ENCODE peak calls at places on chromosome 1, in seven cellular contexts. One of them, this sample, is unnamed.

GRCh38 chr1:164576311-164577271 is 17.6 kb downstream of the PBX1 start:
- DNase-seq in tibial nerve: no peak
- DNase-seq in fibroblast of mammary gland: peak; percentile 89
- DNase-seq in H9: peak; percentile 56
- DNase-seq in GM20000: no peak
- DNase-seq in mammary epithelial cell: no peak
- DNase-seq in uterus: peak; percentile 48
- DNase-seq in this sample: no peak

GRCh38 chr1:155070392-155070700 is 6.8 kb downstream of the EFNA4 start:
- DNase-seq in H9: no peak
- DNase-seq in GM20000: no peak
- DNase-seq in mammary epithelial cell: no peak
- DNase-seq in fibroblast of mammary gland: no peak
- DNase-seq in uterus: no peak
- DNase-seq in tibial nerve: no peak
- DNase-seq in this sample: no peak

GRCh38 chr1:160050619-160051018 is 18.8 kb upstream of the PIGM start:
- DNase-seq in tibial nerve: no peak
- DNase-seq in fibroblast of mammary gland: no peak
- DNase-seq in uterus: no peak
- DNase-seq in GM20000: no peak
- DNase-seq in mammary epithelial cell: no peak
- DNase-seq in H9: no peak
- DNase-seq in this sample: no peak

GRCh38 chr1:183214021-183214970 is 28.2 kb downstream of the LAMC2 start:
- DNase-seq in mammary epithelial cell: no peak
- DNase-seq in H9: no peak
- DNase-seq in uterus: no peak
- DNase-seq in fibroblast of mammary gland: no peak
- DNase-seq in GM20000: no peak
- DNase-seq in tibial nerve: no peak
- DNase-seq in this sample: no peak

GRCh38 chr1:213986020-213986924 is 1.5 kb upstream of the PROX1 start:
- DNase-seq in GM20000: peak; percentile 33
- DNase-seq in fibroblast of mammary gland: no peak
- DNase-seq in mammary epithelial cell: no peak
- DNase-seq in tibial nerve: no peak
- DNase-seq in H9: no peak
- DNase-seq in uterus: no peak
- DNase-seq in this sample: no peak

GRCh38 chr1:163980391-163980790 is 578.6 kb upstream of the PBX1 start:
- DNase-seq in GM20000: no peak
- DNase-seq in uterus: no peak
- DNase-seq in H9: no peak
- DNase-seq in tibial nerve: no peak
- DNase-seq in fibroblast of mammary gland: no peak
- DNase-seq in mammary epithelial cell: no peak
- DNase-seq in this sample: no peak

GRCh38 chr1:31984419-31985347 is 29.0 kb upstream of the KHDRBS1 start:
- DNase-seq in fibroblast of mammary gland: peak; percentile 53
- DNase-seq in tibial nerve: no peak
- DNase-seq in H9: no peak
- DNase-seq in mammary epithelial cell: peak; percentile 65
- DNase-seq in uterus: no peak
- DNase-seq in GM20000: no peak
- DNase-seq in this sample: no peak

GRCh38 chr1:59078866-59079265 is 218.0 kb upstream of the FGGY start:
- DNase-seq in mammary epithelial cell: no peak
- DNase-seq in tibial nerve: no peak
- DNase-seq in GM20000: no peak
- DNase-seq in H9: no peak
- DNase-seq in fibroblast of mammary gland: no peak
- DNase-seq in uterus: no peak
- DNase-seq in this sample: no peak

GRCh38 chr1:205950280-205950679 is 7.0 kb upstream of the SLC26A9 start:
- DNase-seq in tibial nerve: no peak
- DNase-seq in mammary epithelial cell: peak; percentile 90
- DNase-seq in uterus: no peak
- DNase-seq in fibroblast of mammary gland: peak; percentile 71
- DNase-seq in H9: no peak
- DNase-seq in GM20000: no peak
- DNase-seq in this sample: peak; percentile 57

GRCh38 chr1:242129103-242129502 is 130.2 kb upstream of the MAP1LC3C start:
- DNase-seq in tibial nerve: no peak
- DNase-seq in mammary epithelial cell: peak; percentile 51
- DNase-seq in H9: no peak
- DNase-seq in fibroblast of mammary gland: peak; percentile 57
- DNase-seq in uterus: no peak
- DNase-seq in GM20000: no peak
- DNase-seq in this sample: peak; percentile 57

GRCh38 chr1:61224609-61225008 is 142.2 kb downstream of the NFIA start:
- DNase-seq in tibial nerve: no peak
- DNase-seq in H9: no peak
- DNase-seq in GM20000: no peak
- DNase-seq in mammary epithelial cell: no peak
- DNase-seq in uterus: no peak
- DNase-seq in fibroblast of mammary gland: no peak
- DNase-seq in this sample: peak; percentile 98

GRCh38 chr1:234978397-234979291 is 150.0 kb downstream of the TOMM20 start:
- DNase-seq in uterus: peak; percentile 61
- DNase-seq in tibial nerve: no peak
- DNase-seq in fibroblast of mammary gland: peak; percentile 96
- DNase-seq in H9: no peak
- DNase-seq in GM20000: peak; percentile 63
- DNase-seq in mammary epithelial cell: peak; percentile 52
- DNase-seq in this sample: no peak

GRCh38 chr1:225809842-225810578 is at the start of gene EPHX1:
- DNase-seq in tibial nerve: peak; percentile 85
- DNase-seq in uterus: peak; percentile 89
- DNase-seq in mammary epithelial cell: peak; percentile 86
- DNase-seq in H9: peak; percentile 88
- DNase-seq in GM20000: peak; percentile 94
- DNase-seq in fibroblast of mammary gland: peak; percentile 79
- DNase-seq in this sample: peak; percentile 56

GRCh38 chr1:182650678-182651669 is 33.4 kb downstream of the RGS8 start:
- DNase-seq in GM20000: no peak
- DNase-seq in tibial nerve: no peak
- DNase-seq in H9: no peak
- DNase-seq in fibroblast of mammary gland: no peak
- DNase-seq in uterus: no peak
- DNase-seq in mammary epithelial cell: no peak
- DNase-seq in this sample: no peak

GRCh38 chr1:202221911-202222909 is 28.6 kb downstream of the LGR6 start:
- DNase-seq in H9: no peak
- DNase-seq in fibroblast of mammary gland: no peak
- DNase-seq in GM20000: no peak
- DNase-seq in uterus: no peak
- DNase-seq in mammary epithelial cell: peak; percentile 78
- DNase-seq in tibial nerve: no peak
- DNase-seq in this sample: no peak

GRCh38 chr1:160776178-160776577 is 19.8 kb upstream of the LY9 start:
- DNase-seq in uterus: no peak
- DNase-seq in fibroblast of mammary gland: no peak
- DNase-seq in tibial nerve: no peak
- DNase-seq in H9: no peak
- DNase-seq in mammary epithelial cell: no peak
- DNase-seq in GM20000: no peak
- DNase-seq in this sample: no peak

GRCh38 chr1:178537445-178538090 is 24.7 kb downstream of the TEX35 start:
- DNase-seq in GM20000: no peak
- DNase-seq in tibial nerve: no peak
- DNase-seq in uterus: no peak
- DNase-seq in mammary epithelial cell: no peak
- DNase-seq in H9: no peak
- DNase-seq in fibroblast of mammary gland: no peak
- DNase-seq in this sample: no peak

GRCh38 chr1:97042551-97042950 is 321.0 kb downstream of the PTBP2 start:
- DNase-seq in fibroblast of mammary gland: peak; percentile 67
- DNase-seq in mammary epithelial cell: no peak
- DNase-seq in H9: no peak
- DNase-seq in uterus: no peak
- DNase-seq in GM20000: no peak
- DNase-seq in tibial nerve: no peak
- DNase-seq in this sample: no peak

GRCh38 chr1:169348356-169349036 is 19.1 kb downstream of the NME7 start:
- DNase-seq in tibial nerve: no peak
- DNase-seq in GM20000: peak; percentile 47
- DNase-seq in mammary epithelial cell: peak; percentile 32
- DNase-seq in H9: no peak
- DNase-seq in uterus: no peak
- DNase-seq in fibroblast of mammary gland: peak; percentile 71
- DNase-seq in this sample: peak; percentile 63

GRCh38 chr1:182035097-182035770 is 26.3 kb downstream of the ZNF648 start:
- DNase-seq in uterus: no peak
- DNase-seq in tibial nerve: no peak
- DNase-seq in GM20000: no peak
- DNase-seq in mammary epithelial cell: no peak
- DNase-seq in H9: peak; percentile 59
- DNase-seq in fibroblast of mammary gland: no peak
- DNase-seq in this sample: no peak

GRCh38 chr1:55490556-55490955 is 275.4 kb upstream of the USP24 start:
- DNase-seq in H9: no peak
- DNase-seq in mammary epithelial cell: peak; percentile 19
- DNase-seq in fibroblast of mammary gland: peak; percentile 72
- DNase-seq in tibial nerve: no peak
- DNase-seq in GM20000: no peak
- DNase-seq in uterus: no peak
- DNase-seq in this sample: no peak

GRCh38 chr1:118100686-118101300 is 84.2 kb downstream of the SPAG17 start:
- DNase-seq in fibroblast of mammary gland: peak; percentile 40
- DNase-seq in GM20000: no peak
- DNase-seq in H9: no peak
- DNase-seq in mammary epithelial cell: peak; percentile 24
- DNase-seq in tibial nerve: no peak
- DNase-seq in uterus: no peak
- DNase-seq in this sample: peak; percentile 98

GRCh38 chr1:158999301-159000069 is 10.2 kb upstream of the IFI16 start:
- DNase-seq in GM20000: no peak
- DNase-seq in fibroblast of mammary gland: peak; percentile 96
- DNase-seq in mammary epithelial cell: peak; percentile 63
- DNase-seq in uterus: peak; percentile 96
- DNase-seq in tibial nerve: peak; percentile 87
- DNase-seq in H9: peak; percentile 94
- DNase-seq in this sample: no peak

GRCh38 chr1:10649484-10650201 is 146.8 kb downstream of the CASZ1 start:
- DNase-seq in tibial nerve: no peak
- DNase-seq in mammary epithelial cell: no peak
- DNase-seq in uterus: no peak
- DNase-seq in fibroblast of mammary gland: no peak
- DNase-seq in GM20000: no peak
- DNase-seq in H9: no peak
- DNase-seq in this sample: no peak
- TF ChIP-seq CTCF in tibial nerve: no peak
- TF ChIP-seq CTCF in mammary epithelial cell: no peak
- TF ChIP-seq CTCF in uterus: no peak
- TF ChIP-seq CTCF in fibroblast of mammary gland: no peak
- TF ChIP-seq CTCF in GM20000: no peak
- TF ChIP-seq CTCF in H9: no peak
- TF ChIP-seq CTCF in this sample: no peak

GRCh38 chr1:15834406-15835204 is 12.9 kb upstream of the SPEN start:
- DNase-seq in tibial nerve: peak; percentile 68
- DNase-seq in GM20000: peak; percentile 86
- DNase-seq in mammary epithelial cell: peak; percentile 89
- DNase-seq in H9: peak; percentile 90
- DNase-seq in fibroblast of mammary gland: peak; percentile 92
- DNase-seq in uterus: peak; percentile 89
- DNase-seq in this sample: peak; percentile 88
- TF ChIP-seq CTCF in tibial nerve: no peak
- TF ChIP-seq CTCF in GM20000: no peak
- TF ChIP-seq CTCF in mammary epithelial cell: no peak
- TF ChIP-seq CTCF in H9: no peak
- TF ChIP-seq CTCF in fibroblast of mammary gland: no peak
- TF ChIP-seq CTCF in uterus: no peak
- TF ChIP-seq CTCF in this sample: no peak

GRCh38 chr1:199776768-199777497 is 250.6 kb upstream of the NR5A2 start:
- DNase-seq in tibial nerve: no peak
- DNase-seq in GM20000: no peak
- DNase-seq in mammary epithelial cell: no peak
- DNase-seq in H9: no peak
- DNase-seq in uterus: no peak
- DNase-seq in fibroblast of mammary gland: no peak
- DNase-seq in this sample: no peak

GRCh38 chr1:199780948-199781347 is 246.6 kb upstream of the NR5A2 start:
- DNase-seq in GM20000: no peak
- DNase-seq in tibial nerve: no peak
- DNase-seq in fibroblast of mammary gland: peak; percentile 36
- DNase-seq in uterus: no peak
- DNase-seq in H9: no peak
- DNase-seq in mammary epithelial cell: peak; percentile 15
- DNase-seq in this sample: no peak

GRCh38 chr1:199774433-199775089 is 252.9 kb upstream of the NR5A2 start:
- DNase-seq in uterus: no peak
- DNase-seq in mammary epithelial cell: peak; percentile 85
- DNase-seq in GM20000: no peak
- DNase-seq in H9: no peak
- DNase-seq in fibroblast of mammary gland: peak; percentile 63
- DNase-seq in tibial nerve: no peak
- DNase-seq in this sample: peak; percentile 62

GRCh38 chr1:199780091-199780490 is 247.4 kb upstream of the NR5A2 start:
- DNase-seq in tibial nerve: no peak
- DNase-seq in GM20000: no peak
- DNase-seq in H9: no peak
- DNase-seq in uterus: no peak
- DNase-seq in mammary epithelial cell: no peak
- DNase-seq in fibroblast of mammary gland: no peak
- DNase-seq in this sample: no peak

DNA sequence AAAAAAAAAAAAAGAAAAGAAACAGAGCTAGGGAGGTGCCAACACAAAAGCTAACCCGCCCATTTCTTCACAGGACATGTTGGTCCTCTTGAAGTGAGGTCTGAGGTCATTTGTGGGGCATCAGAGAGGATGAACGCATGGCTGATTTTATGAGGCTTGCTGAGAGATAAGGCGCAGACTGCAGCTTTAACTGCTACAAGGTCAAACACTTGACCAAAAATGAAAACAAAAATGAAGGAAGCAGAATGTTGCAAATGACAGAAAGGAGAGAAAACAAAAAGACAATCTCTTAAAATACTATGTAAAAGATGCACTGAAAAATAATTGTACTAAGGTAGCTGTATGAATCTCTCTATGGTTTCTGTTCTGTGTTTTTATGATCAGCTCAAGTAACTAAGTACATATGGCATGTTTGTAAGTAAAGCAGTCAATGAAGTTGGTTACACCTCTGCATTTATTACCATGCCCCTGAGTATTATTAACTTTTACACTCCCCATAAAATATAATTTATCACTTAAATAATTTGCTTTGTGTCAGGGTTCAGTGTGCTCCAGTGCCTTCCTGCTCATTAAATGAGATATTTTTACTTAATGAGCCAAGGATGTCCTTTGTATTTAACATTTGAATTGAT is 249.1 kb upstream of the NR5A2 start:
- DNase-seq in uterus: no peak
- DNase-seq in H9: no peak
- DNase-seq in fibroblast of mammary gland: no peak
- DNase-seq in GM20000: no peak
- DNase-seq in mammary epithelial cell: no peak
- DNase-seq in tibial nerve: no peak
- DNase-seq in this sample: peak; percentile 52
- TF ChIP-seq CTCF in uterus: no peak
- TF ChIP-seq CTCF in H9: no peak
- TF ChIP-seq CTCF in fibroblast of mammary gland: no peak
- TF ChIP-seq CTCF in GM20000: no peak
- TF ChIP-seq CTCF in mammary epithelial cell: no peak
- TF ChIP-seq CTCF in tibial nerve: no peak
- TF ChIP-seq CTCF in this sample: no peak

GRCh38 chr1:84223751-84224432 is 77.6 kb upstream of the SAMD13 start:
- DNase-seq in H9: no peak
- DNase-seq in fibroblast of mammary gland: peak; percentile 28
- DNase-seq in mammary epithelial cell: no peak
- DNase-seq in tibial nerve: no peak
- DNase-seq in GM20000: no peak
- DNase-seq in uterus: no peak
- DNase-seq in this sample: no peak
- TF ChIP-seq CTCF in H9: peak; percentile 54
- TF ChIP-seq CTCF in fibroblast of mammary gland: no peak
- TF ChIP-seq CTCF in mammary epithelial cell: no peak
- TF ChIP-seq CTCF in tibial nerve: no peak
- TF ChIP-seq CTCF in GM20000: no peak
- TF ChIP-seq CTCF in uterus: no peak
- TF ChIP-seq CTCF in this sample: no peak

This sample was measured in LNCaP clone FGC.